ENCODE peak calls at places on chromosomes 16 and 17, in four cellular contexts. D is right cardiac atrium; Y is naive thymus-derived CD4-positive, alpha-beta T cell; V is PC-3. L is an unnamed sample.

GRCh38 chr17:50255766-50256480 is 18.3 kb upstream of the TMEM92 start:
- DNase-seq in D (no peak), Y (no peak), V (no peak), L (peak; percentile 16)

GRCh38 chr16:84501077-84501735 is 3.3 kb downstream of the MEAK7 start:
- DNase-seq in D (no peak), Y (no peak), V (peak; percentile 94), L (peak; percentile 13)

GRCh38 chr17:64185101-64185500 is 55.2 kb upstream of the ERN1 start:
- DNase-seq in D (no peak), Y (no peak), V (no peak), L (no peak)

GRCh38 chr16:66750279-66751134 is 902 bp downstream of the DYNC1LI2 start:
- DNase-seq in D (no peak), Y (no peak), V (no peak), L (no peak)

GRCh38 chr17:75006653-75007052 is 5.8 kb upstream of the MRPL58 start:
- DNase-seq in D (no peak), Y (no peak), V (peak; percentile 26), L (no peak)

GRCh38 chr16:21100447-21100846 is 50.2 kb downstream of the DNAH3 start:
- DNase-seq in D (no peak), Y (no peak), V (peak; percentile 77), L (no peak)

GRCh38 chr17:79038545-79039135 is 14.7 kb downstream of the C1QTNF1 start:
- DNase-seq in D (peak; percentile 68), Y (no peak), V (peak; percentile 94), L (peak; percentile 21)

GRCh38 chr17:13537211-13537610 is 64.5 kb downstream of the HS3ST3A1 start:
- DNase-seq in D (no peak), Y (no peak), V (no peak), L (no peak)

GRCh38 chr17:78014651-78015050 is 56.1 kb downstream of the TNRC6C start:
- DNase-seq in D (no peak), Y (no peak), V (no peak), L (no peak)

GRCh38 chr16:17273142-17273561 is 197.6 kb downstream of the XYLT1 start:
- DNase-seq in D (no peak), Y (no peak), V (peak; percentile 7), L (no peak)

DNA sequence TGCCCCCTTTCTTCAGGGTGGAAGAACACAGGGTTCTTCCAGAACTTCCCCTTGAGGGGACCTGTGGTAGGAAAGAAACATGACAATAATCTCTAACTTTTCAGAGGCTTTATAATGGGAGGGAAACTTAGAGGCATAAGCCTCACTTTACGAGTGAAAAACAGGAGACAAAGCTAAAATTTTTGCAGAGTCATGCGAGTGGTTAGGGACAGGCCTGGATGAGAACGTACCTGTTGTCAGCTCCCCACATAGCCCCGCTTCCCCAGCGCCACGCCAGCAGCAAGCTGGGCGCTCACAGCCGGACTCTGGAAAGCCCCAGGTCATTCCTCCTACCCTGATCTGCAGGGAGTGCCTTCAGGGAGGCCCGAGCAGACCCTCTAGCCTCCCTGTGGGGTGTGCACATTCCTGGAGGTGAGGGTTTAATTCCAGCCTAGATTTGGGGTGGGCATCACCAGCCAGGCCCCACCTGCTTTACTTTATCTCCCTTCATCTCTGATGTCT is 53.6 kb downstream of the LDHD start:
- DNase-seq in D (no peak), Y (no peak), V (no peak), L (no peak)
- H3K27ac ChIP-seq in D (no peak overlapping the region), Y (no peak overlapping the region), V (no peak overlapping the region), L (no peak overlapping the region)

DNA sequence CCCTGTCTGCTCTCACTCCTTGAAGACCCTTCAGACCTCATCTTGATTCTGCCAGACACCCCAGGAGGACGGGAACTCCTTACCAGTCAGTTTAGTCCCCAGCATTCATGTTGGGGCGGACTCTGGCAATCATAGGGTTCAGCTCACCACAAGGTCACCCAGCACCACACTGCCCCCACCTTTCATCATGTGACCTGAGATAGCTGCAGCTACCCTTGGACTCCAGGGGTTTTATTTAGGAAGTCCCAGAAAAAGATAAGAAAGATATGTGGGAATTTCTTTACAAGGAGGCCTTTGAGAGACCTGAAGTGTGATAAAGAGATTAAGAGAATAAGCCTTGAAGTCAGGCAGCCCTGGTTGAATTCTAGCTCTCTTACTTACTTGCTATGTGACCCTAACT is 59.8 kb upstream of the NLK start:
- DNase-seq in D (no peak), Y (no peak), V (no peak), L (no peak)
- H3K4me1 ChIP-seq in D (peaks cover 3% of the 10 kb centered on the region), Y (no peaks in the 10 kb centered on the region), V (peaks cover 25% of the 10 kb centered on the region), L (no peaks in the 10 kb centered on the region)

DNA sequence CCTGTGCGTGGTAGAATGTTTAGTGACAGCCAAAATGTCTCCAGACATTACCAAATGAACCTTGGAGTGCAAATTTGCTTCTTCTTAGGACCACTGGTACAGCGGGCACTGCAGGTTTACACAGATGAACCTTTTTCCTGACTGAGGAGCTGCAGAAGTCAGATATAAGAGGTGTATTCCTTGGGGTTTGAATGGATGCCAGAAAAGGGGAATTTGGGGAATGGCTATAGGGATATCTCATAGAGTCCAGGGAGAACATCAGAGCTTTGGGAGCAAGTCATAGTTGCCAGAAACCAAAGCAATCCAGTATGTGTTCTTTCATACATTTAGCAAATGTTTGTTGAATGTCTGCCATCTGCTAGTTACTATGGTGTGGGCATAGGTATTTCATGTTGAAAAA is 46.7 kb downstream of the MAP2K4 start:
- DNase-seq in D (no peak), Y (no peak), V (no peak), L (no peak)
- H3K27ac ChIP-seq in D (no peak overlapping the region), Y (no peak overlapping the region), V (no peak overlapping the region), L (no peak overlapping the region)

GRCh38 chr16:87100306-87101058 is 216.7 kb downstream of the C16orf95 start:
- DNase-seq in D (no peak), Y (no peak), V (no peak), L (no peak)
- H3K4me1 ChIP-seq in D (no peaks in the 10 kb centered on the region), Y (no peaks in the 10 kb centered on the region), V (peaks cover 14% of the 10 kb centered on the region), L (no peaks in the 10 kb centered on the region)

L was measured in uterus.